ENCODE peak calls at places on chromosomes 13 and 19, in four cellular contexts. One of them, this sample, is unnamed. For H3K9me3, the result is how much of the 10 kb centered on the place peaks cover.

GRCh38 chr13:113373811-113374485 is 10.0 kb upstream of the GRTP1 start:
- DNase-seq in H1: no peak
- DNase-seq in GM12878: no peak
- DNase-seq in K562: no peak
- DNase-seq in this sample: no peak

GRCh38 chr19:11464333-11465265 is 16.2 kb downstream of the ELAVL3 start:
- DNase-seq in H1: no peak
- DNase-seq in GM12878: no peak
- DNase-seq in K562: no peak
- DNase-seq in this sample: no peak

GRCh38 chr13:98782654-98783053 is 30.2 kb upstream of the SLC15A1 start:
- DNase-seq in H1: no peak
- DNase-seq in GM12878: no peak
- DNase-seq in K562: no peak
- DNase-seq in this sample: no peak

GRCh38 chr13:104436555-104436954 is 1370.3 kb upstream of the SLC10A2 start:
- DNase-seq in H1: no peak
- DNase-seq in GM12878: no peak
- DNase-seq in K562: no peak
- DNase-seq in this sample: no peak

GRCh38 chr19:10603084-10603872 is 16.2 kb upstream of the AP1M2 start:
- DNase-seq in H1: no peak
- DNase-seq in GM12878: peak
- DNase-seq in K562: peak
- DNase-seq in this sample: no peak

GRCh38 chr19:46617566-46618079 is 7.3 kb downstream of the PTGIR start:
- DNase-seq in H1: no peak
- DNase-seq in GM12878: no peak
- DNase-seq in K562: no peak
- DNase-seq in this sample: no peak

GRCh38 chr13:97205971-97206370 is 16.2 kb upstream of the MBNL2 start:
- DNase-seq in H1: no peak
- DNase-seq in GM12878: no peak
- DNase-seq in K562: no peak
- DNase-seq in this sample: peak

GRCh38 chr13:39876258-39876657 is 220.8 kb downstream of the COG6 start:
- DNase-seq in H1: no peak
- DNase-seq in GM12878: no peak
- DNase-seq in K562: no peak
- DNase-seq in this sample: peak

GRCh38 chr13:77262198-77262597 is 64.7 kb downstream of the MYCBP2 start:
- DNase-seq in H1: no peak
- DNase-seq in GM12878: no peak
- DNase-seq in K562: no peak
- DNase-seq in this sample: no peak

GRCh38 chr13:51618626-51619025 is 34.4 kb downstream of the WDFY2 start:
- DNase-seq in H1: no peak
- DNase-seq in GM12878: no peak
- DNase-seq in K562: no peak
- DNase-seq in this sample: no peak

GRCh38 chr19:10043286-10043927 is 30.1 kb downstream of the RDH8 start:
- DNase-seq in H1: no peak
- DNase-seq in GM12878: no peak
- DNase-seq in K562: no peak
- DNase-seq in this sample: no peak

GRCh38 chr13:54768214-54768613 is 1739.6 kb downstream of the OLFM4 start:
- DNase-seq in H1: no peak
- DNase-seq in GM12878: no peak
- DNase-seq in K562: no peak
- DNase-seq in this sample: no peak
- H3K9me3 ChIP-seq in H1: under half
- H3K9me3 ChIP-seq in GM12878: under half
- H3K9me3 ChIP-seq in K562: under half
- H3K9me3 ChIP-seq in this sample: under half

DNA sequence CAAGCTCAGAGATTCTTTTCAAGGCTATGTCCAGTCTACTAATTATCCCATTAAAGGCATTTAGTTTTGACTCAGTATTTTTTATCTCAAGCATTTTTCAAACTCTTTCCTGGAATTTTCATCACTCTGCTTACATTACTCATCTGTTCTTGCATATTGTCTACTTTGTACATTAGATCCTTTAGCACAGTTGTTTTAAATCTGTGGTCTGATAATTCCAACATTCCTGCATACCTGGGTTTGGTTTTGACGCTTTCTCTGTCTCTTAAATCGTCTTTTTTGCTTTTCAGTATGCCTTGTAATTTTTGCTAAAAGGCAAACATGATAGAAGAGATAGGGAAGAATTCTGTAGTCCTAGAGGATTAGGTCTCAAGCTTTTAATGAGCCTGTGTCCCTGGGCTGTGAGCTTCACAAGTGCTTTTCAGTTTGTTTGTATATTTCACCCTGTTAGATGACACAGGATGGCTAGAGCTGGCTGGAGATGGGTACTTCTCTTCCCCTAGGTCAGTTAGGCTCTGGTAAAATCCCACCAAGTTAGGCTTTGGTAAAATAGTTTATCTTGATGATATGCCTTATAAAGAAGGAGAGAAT is 46.1 kb upstream of the GPC6 start:
- DNase-seq in H1: no peak
- DNase-seq in GM12878: no peak
- DNase-seq in K562: no peak
- DNase-seq in this sample: no peak
- TF ChIP-seq KDM1A in H1: no peak
- TF ChIP-seq KDM1A in GM12878: no peak
- TF ChIP-seq KDM1A in K562: no peak
- TF ChIP-seq KDM1A in this sample: no peak

DNA sequence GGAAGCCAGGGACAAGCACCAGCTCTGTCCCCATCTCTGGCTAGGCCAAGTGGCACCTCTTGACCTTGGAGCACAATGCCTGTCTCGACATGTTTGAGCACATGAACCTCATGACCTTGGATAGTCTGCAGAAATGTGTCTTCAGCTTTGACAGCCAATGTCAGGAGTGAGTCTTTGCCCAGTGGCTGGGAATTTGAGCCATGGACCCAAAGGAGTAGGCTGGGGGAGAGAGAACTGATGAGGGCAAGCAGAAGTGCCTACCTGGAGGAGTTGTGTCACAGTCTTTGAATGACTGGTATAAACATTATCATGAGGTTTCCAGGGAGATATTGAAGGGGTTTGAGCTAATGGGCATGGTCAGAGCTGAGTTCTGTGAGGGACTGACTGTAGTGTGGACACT is 6.7 kb upstream of the CYP4F12 start:
- DNase-seq in H1: no peak
- DNase-seq in GM12878: no peak
- DNase-seq in K562: no peak
- DNase-seq in this sample: no peak
- H3K9me3 ChIP-seq in H1: half or more
- H3K9me3 ChIP-seq in GM12878: under half
- H3K9me3 ChIP-seq in K562: under half
- H3K9me3 ChIP-seq in this sample: under half

DNA sequence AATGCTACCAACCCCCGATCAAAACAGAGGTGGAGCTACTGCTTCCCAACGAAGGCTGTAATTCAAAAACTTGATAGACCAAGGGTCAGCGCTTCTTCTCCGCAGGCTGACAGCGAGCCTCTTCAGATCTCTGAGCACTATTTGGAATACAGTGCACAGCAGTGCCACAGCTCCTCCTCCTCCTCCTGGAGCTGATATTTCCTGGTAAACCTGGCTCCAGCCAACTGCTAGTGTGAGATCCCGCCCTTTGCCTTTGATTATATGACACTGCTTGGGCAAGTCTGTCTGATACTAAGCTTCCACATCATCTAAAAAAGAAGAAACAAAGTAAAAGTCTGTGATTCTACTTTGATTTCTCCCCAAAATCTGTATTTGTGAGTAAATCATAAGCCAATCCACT is 710.5 kb downstream of the DACH1 start:
- DNase-seq in H1: no peak
- DNase-seq in GM12878: no peak
- DNase-seq in K562: no peak
- DNase-seq in this sample: no peak
- TF ChIP-seq KDM1A in H1: no peak
- TF ChIP-seq KDM1A in GM12878: no peak
- TF ChIP-seq KDM1A in K562: no peak
- TF ChIP-seq KDM1A in this sample: no peak

This sample was measured in A549.